ENCODE peak calls at places on chromosomes 16 and 17, in nine cellular contexts. T is OCI-LY7; M is A549; J is activated CD4-positive, alpha-beta T cell treated with anti-CD3 and anti-CD28 coated beads, Interleukin-2, amount 10 ng/mL, durations not matched to agents 24 days and 14 days; N is head of caudate nucleus; A is NCI-H1092 treated with DMSO at 0.1 percent for 48 hours; F is GOT3; E is adipocyte; Y is stimulated activated naive CD8-positive, alpha-beta T cell treated with anti-CD3 and anti-CD28 coated beads, Interleukin-15, amount 100 ng/mL, for 72 hours. Q is an unnamed sample.

GRCh38 chr17:13596241-13596941 is 5.3 kb downstream of the HS3ST3A1 start:
- DNase-seq in T (no peak), M (no peak), J (no peak), N (no peak), A (no peak), F (no peak), E (no peak), Y (no peak), Q (no peak)

GRCh38 chr17:75844530-75845057 is 390 bp upstream of the UNC13D start:
- DNase-seq in T (no peak), M (peak), J (no peak), N (peak), A (no peak), F (no peak), E (no peak), Y (no peak), Q (no peak)

GRCh38 chr16:73286643-73287267 is 238.8 kb upstream of the ZFHX3 start:
- DNase-seq in T (no peak), M (no peak), J (no peak), N (no peak), A (no peak), F (no peak), E (no peak), Y (no peak), Q (no peak)

GRCh38 chr17:9644910-9645751 is at the start of gene USP43:
- DNase-seq in T (peak), M (peak), J (peak), N (peak), A (no peak), F (no peak), E (peak), Y (peak), Q (peak)

GRCh38 chr16:78503501-78504110 is 404.2 kb downstream of the WWOX start:
- DNase-seq in T (peak), M (peak), J (peak), N (peak), A (peak), F (no peak), E (peak), Y (peak), Q (no peak)

GRCh38 chr17:67218385-67218950 is 26.5 kb downstream of the HELZ start:
- DNase-seq in T (no peak), M (no peak), J (no peak), N (peak), A (no peak), F (no peak), E (peak), Y (no peak), Q (no peak)

GRCh38 chr17:44972953-44973352 is 4.8 kb upstream of the C1QL1 start:
- DNase-seq in T (no peak), M (no peak), J (no peak), N (no peak), A (no peak), F (no peak), E (no peak), Y (no peak), Q (no peak)

GRCh38 chr17:39239640-39240314 is 14.0 kb upstream of the STAC2 start:
- DNase-seq in T (peak), M (peak), J (peak), N (peak), A (peak), F (no peak), E (peak), Y (peak), Q (peak)

GRCh38 chr17:73550561-73550960 is 93.7 kb downstream of the SDK2 start:
- DNase-seq in T (no peak), M (no peak), J (no peak), N (no peak), A (no peak), F (no peak), E (no peak), Y (no peak), Q (no peak)

GRCh38 chr16:54425681-54426549 is 139.3 kb upstream of the IRX3 start:
- DNase-seq in T (no peak), M (no peak), J (no peak), N (no peak), A (no peak), F (no peak), E (no peak), Y (no peak), Q (no peak)

GRCh38 chr16:31382485-31383161 is 10.5 kb upstream of the ITGAD start:
- DNase-seq in T (peak), M (peak), J (peak), N (peak), A (peak), F (no peak), E (peak), Y (peak), Q (peak)

GRCh38 chr17:42456223-42457106 is 2.2 kb upstream of the ATP6V0A1 start:
- DNase-seq in T (peak), M (no peak), J (peak), N (peak), A (no peak), F (no peak), E (peak), Y (no peak), Q (no peak)

GRCh38 chr16:22400899-22401298 is 26.5 kb upstream of the CDR2 start:
- DNase-seq in T (no peak), M (no peak), J (no peak), N (no peak), A (no peak), F (no peak), E (no peak), Y (no peak), Q (no peak)

GRCh38 chr17:45137561-45138305 is 2.2 kb downstream of the ACBD4 start:
- DNase-seq in T (no peak), M (no peak), J (no peak), N (no peak), A (no peak), F (no peak), E (no peak), Y (no peak), Q (no peak)

GRCh38 chr17:7280519-7281073 is 922 bp upstream of the SLC2A4 start:
- DNase-seq in T (peak), M (peak), J (peak), N (peak), A (peak), F (peak), E (peak), Y (peak), Q (peak)

GRCh38 chr17:9370464-9370863 is 205.2 kb downstream of the STX8 start:
- DNase-seq in T (no peak), M (no peak), J (no peak), N (no peak), A (peak), F (no peak), E (peak), Y (no peak), Q (no peak)

GRCh38 chr17:75568412-75569255 is 19.0 kb upstream of the MYO15B start:
- DNase-seq in T (no peak), M (no peak), J (no peak), N (no peak), A (no peak), F (no peak), E (no peak), Y (no peak), Q (no peak)

GRCh38 chr16:66984902-66985311 is 3.5 kb upstream of the CES4A start:
- DNase-seq in T (no peak), M (no peak), J (peak), N (no peak), A (no peak), F (no peak), E (no peak), Y (peak), Q (no peak)

GRCh38 chr17:71080937-71081336 is 911.6 kb downstream of the KCNJ2 start:
- DNase-seq in T (no peak), M (no peak), J (no peak), N (no peak), A (no peak), F (no peak), E (no peak), Y (no peak), Q (no peak)

GRCh38 chr17:65131946-65132345 is 5.2 kb upstream of the RGS9 start:
- DNase-seq in T (no peak), M (peak), J (no peak), N (no peak), A (no peak), F (peak), E (peak), Y (no peak), Q (no peak)

GRCh38 chr16:79707867-79708266 is 107.3 kb upstream of the MAF start:
- DNase-seq in T (no peak), M (no peak), J (no peak), N (no peak), A (no peak), F (no peak), E (no peak), Y (no peak), Q (no peak)

GRCh38 chr17:78718575-78719209 is 63.4 kb downstream of the CYTH1 start:
- DNase-seq in T (peak), M (no peak), J (no peak), N (peak), A (no peak), F (no peak), E (no peak), Y (no peak), Q (no peak)

GRCh38 chr16:89749637-89750036 is 28.3 kb downstream of the ZNF276 start:
- DNase-seq in T (no peak), M (no peak), J (no peak), N (no peak), A (no peak), F (no peak), E (no peak), Y (no peak), Q (no peak)

GRCh38 chr16:10085078-10085798 is 97.0 kb downstream of the GRIN2A start:
- DNase-seq in T (no peak), M (no peak), J (no peak), N (no peak), A (no peak), F (no peak), E (no peak), Y (no peak), Q (no peak)

GRCh38 chr17:64154321-64155089 is 24.6 kb upstream of the ERN1 start:
- DNase-seq in T (no peak), M (no peak), J (no peak), N (peak), A (no peak), F (no peak), E (no peak), Y (no peak), Q (no peak)

GRCh38 chr16:27430923-27431484 is 29.0 kb downstream of the IL21R start:
- DNase-seq in T (peak), M (no peak), J (no peak), N (no peak), A (no peak), F (no peak), E (no peak), Y (peak), Q (peak)

GRCh38 chr16:84739349-84740124 is 39.7 kb downstream of the USP10 start:
- DNase-seq in T (no peak), M (no peak), J (no peak), N (no peak), A (no peak), F (no peak), E (peak), Y (no peak), Q (no peak)

GRCh38 chr17:56468840-56469239 is 124.7 kb upstream of the NOG start:
- DNase-seq in T (no peak), M (no peak), J (no peak), N (no peak), A (no peak), F (no peak), E (no peak), Y (no peak), Q (no peak)

GRCh38 chr16:57089406-57089805 is 3.0 kb upstream of the CPNE2 start:
- DNase-seq in T (peak), M (no peak), J (no peak), N (no peak), A (peak), F (no peak), E (no peak), Y (no peak), Q (no peak)

GRCh38 chr16:1531638-1531910 is 1.9 kb upstream of the TMEM204 start:
- DNase-seq in T (no peak), M (no peak), J (no peak), N (no peak), A (no peak), F (no peak), E (no peak), Y (no peak), Q (no peak)

GRCh38 chr16:72986011-72986410 is 61.9 kb downstream of the ZFHX3 start:
- DNase-seq in T (no peak), M (no peak), J (no peak), N (no peak), A (no peak), F (no peak), E (no peak), Y (no peak), Q (no peak)

GRCh38 chr16:10600792-10601443 is 20.5 kb upstream of the EMP2 start:
- DNase-seq in T (no peak), M (no peak), J (no peak), N (no peak), A (no peak), F (no peak), E (peak), Y (no peak), Q (no peak)

GRCh38 chr17:39209317-39210092 is 9.4 kb downstream of the RPL19 start:
- DNase-seq in T (peak), M (no peak), J (peak), N (peak), A (peak), F (no peak), E (peak), Y (peak), Q (peak)

GRCh38 chr17:35063514-35064223 is at the start of gene RFFL:
- DNase-seq in T (peak), M (peak), J (peak), N (peak), A (peak), F (peak), E (peak), Y (peak), Q (peak)

GRCh38 chr17:68021963-68022362 is 13.6 kb upstream of the KPNA2 start:
- DNase-seq in T (no peak), M (no peak), J (no peak), N (no peak), A (no peak), F (no peak), E (no peak), Y (no peak), Q (no peak)

GRCh38 chr17:60773552-60773951 is 95.9 kb downstream of the BCAS3 start:
- DNase-seq in T (no peak), M (no peak), J (no peak), N (no peak), A (no peak), F (no peak), E (no peak), Y (no peak), Q (no peak)

GRCh38 chr17:2981325-2981724 is 82.1 kb downstream of the OR1D5 start:
- DNase-seq in T (no peak), M (no peak), J (no peak), N (no peak), A (no peak), F (no peak), E (no peak), Y (no peak), Q (no peak)